ENCODE peak calls at places on chromosomes 12 and 14, in seven cellular contexts. One of them, this sample, is unnamed.
A peak's percentile ranks its signal among the peaks of the same experiment; 100 is the strongest.

GRCh38 chr12:125148316-125148715 is 83.1 kb downstream of the AACS start:
- DNase-seq in trophoblast cell: peak; percentile 55
- DNase-seq in mesenchymal stem cell: no peak
- DNase-seq in H9: no peak
- DNase-seq in H1: no peak
- DNase-seq in IMR-90: no peak
- DNase-seq in mesendoderm: no peak
- DNase-seq in this sample: no peak

GRCh38 chr12:29088611-29089219 is 60.4 kb upstream of the FAR2 start:
- DNase-seq in mesenchymal stem cell: peak; percentile 39
- DNase-seq in H1: no peak
- DNase-seq in IMR-90: peak; percentile 16
- DNase-seq in trophoblast cell: no peak
- DNase-seq in H9: no peak
- DNase-seq in mesendoderm: peak; percentile 53
- DNase-seq in this sample: no peak

GRCh38 chr12:59708059-59708458 is 112.2 kb downstream of the SLC16A7 start:
- DNase-seq in H1: no peak
- DNase-seq in trophoblast cell: no peak
- DNase-seq in IMR-90: peak; percentile 77
- DNase-seq in H9: no peak
- DNase-seq in mesenchymal stem cell: peak; percentile 40
- DNase-seq in mesendoderm: peak; percentile 52
- DNase-seq in this sample: no peak

GRCh38 chr14:52783211-52783610 is 8.2 kb downstream of the GNPNAT1 start:
- DNase-seq in H9: no peak
- DNase-seq in mesendoderm: no peak
- DNase-seq in H1: no peak
- DNase-seq in trophoblast cell: no peak
- DNase-seq in mesenchymal stem cell: no peak
- DNase-seq in IMR-90: no peak
- DNase-seq in this sample: no peak

GRCh38 chr14:35387713-35388579 is 16.6 kb downstream of the NFKBIA start:
- DNase-seq in mesenchymal stem cell: no peak
- DNase-seq in mesendoderm: no peak
- DNase-seq in H1: no peak
- DNase-seq in IMR-90: no peak
- DNase-seq in trophoblast cell: no peak
- DNase-seq in H9: no peak
- DNase-seq in this sample: no peak

GRCh38 chr14:103626150-103626850 is 2.7 kb upstream of the KLC1 start:
- DNase-seq in H1: no peak
- DNase-seq in IMR-90: no peak
- DNase-seq in H9: no peak
- DNase-seq in mesenchymal stem cell: no peak
- DNase-seq in mesendoderm: no peak
- DNase-seq in trophoblast cell: no peak
- DNase-seq in this sample: no peak

GRCh38 chr12:13116259-13116658 is 12.8 kb upstream of the GSG1 start:
- DNase-seq in trophoblast cell: no peak
- DNase-seq in IMR-90: no peak
- DNase-seq in H1: no peak
- DNase-seq in mesendoderm: no peak
- DNase-seq in H9: no peak
- DNase-seq in mesenchymal stem cell: no peak
- DNase-seq in this sample: no peak

GRCh38 chr12:45458854-45459807 is 243.2 kb downstream of the ANO6 start:
- DNase-seq in trophoblast cell: no peak
- DNase-seq in IMR-90: peak; percentile 13
- DNase-seq in mesendoderm: no peak
- DNase-seq in H1: no peak
- DNase-seq in mesenchymal stem cell: peak; percentile 18
- DNase-seq in H9: no peak
- DNase-seq in this sample: no peak

GRCh38 chr14:77124345-77125274 is 17.0 kb downstream of the ZDHHC22 start:
- DNase-seq in IMR-90: peak; percentile 16
- DNase-seq in mesenchymal stem cell: peak; percentile 25
- DNase-seq in trophoblast cell: peak; percentile 26
- DNase-seq in H9: peak; percentile 55
- DNase-seq in H1: no peak
- DNase-seq in mesendoderm: peak; percentile 71
- DNase-seq in this sample: peak; percentile 40

GRCh38 chr12:47078733-47079364 is 572 bp upstream of the PCED1B start:
- DNase-seq in IMR-90: peak; percentile 37
- DNase-seq in H1: no peak
- DNase-seq in mesenchymal stem cell: peak; percentile 49
- DNase-seq in H9: no peak
- DNase-seq in trophoblast cell: no peak
- DNase-seq in mesendoderm: no peak
- DNase-seq in this sample: no peak

GRCh38 chr12:114982760-114983159 is 298.8 kb upstream of the TBX3 start:
- DNase-seq in trophoblast cell: no peak
- DNase-seq in mesenchymal stem cell: no peak
- DNase-seq in mesendoderm: peak; percentile 35
- DNase-seq in IMR-90: no peak
- DNase-seq in H1: no peak
- DNase-seq in H9: no peak
- DNase-seq in this sample: no peak

GRCh38 chr12:103560604-103561101 is 26.4 kb upstream of the STAB2 start:
- DNase-seq in H9: no peak
- DNase-seq in H1: no peak
- DNase-seq in mesenchymal stem cell: peak; percentile 96
- DNase-seq in trophoblast cell: peak; percentile 92
- DNase-seq in IMR-90: peak; percentile 98
- DNase-seq in mesendoderm: peak; percentile 86
- DNase-seq in this sample: no peak

GRCh38 chr12:31620311-31620710 is 29.4 kb upstream of the DENND5B start:
- DNase-seq in IMR-90: peak; percentile 8
- DNase-seq in mesendoderm: no peak
- DNase-seq in trophoblast cell: no peak
- DNase-seq in mesenchymal stem cell: no peak
- DNase-seq in H1: no peak
- DNase-seq in H9: no peak
- DNase-seq in this sample: no peak

GRCh38 chr12:52836491-52837175 is 2.5 kb upstream of the KRT79 start:
- DNase-seq in H9: peak; percentile 20
- DNase-seq in mesenchymal stem cell: no peak
- DNase-seq in mesendoderm: no peak
- DNase-seq in H1: no peak
- DNase-seq in IMR-90: no peak
- DNase-seq in trophoblast cell: no peak
- DNase-seq in this sample: no peak

GRCh38 chr12:120263725-120264040 is 1.8 kb downstream of the PXN start:
- DNase-seq in mesendoderm: no peak
- DNase-seq in mesenchymal stem cell: no peak
- DNase-seq in IMR-90: no peak
- DNase-seq in H9: no peak
- DNase-seq in trophoblast cell: no peak
- DNase-seq in H1: no peak
- DNase-seq in this sample: no peak

GRCh38 chr12:120264511-120265202 is 873 bp downstream of the PXN start:
- DNase-seq in H9: no peak
- DNase-seq in mesendoderm: no peak
- DNase-seq in IMR-90: no peak
- DNase-seq in trophoblast cell: no peak
- DNase-seq in H1: no peak
- DNase-seq in mesenchymal stem cell: no peak
- DNase-seq in this sample: no peak

GRCh38 chr12:120264086-120264485 is 1.4 kb downstream of the PXN start:
- DNase-seq in H9: peak; percentile 33
- DNase-seq in mesendoderm: no peak
- DNase-seq in IMR-90: no peak
- DNase-seq in H1: no peak
- DNase-seq in trophoblast cell: no peak
- DNase-seq in mesenchymal stem cell: peak; percentile 33
- DNase-seq in this sample: no peak

GRCh38 chr12:120261951-120262851 is 3.3 kb downstream of the PXN start:
- DNase-seq in IMR-90: no peak
- DNase-seq in mesendoderm: no peak
- DNase-seq in mesenchymal stem cell: no peak
- DNase-seq in trophoblast cell: peak; percentile 89
- DNase-seq in H1: no peak
- DNase-seq in H9: no peak
- DNase-seq in this sample: no peak

DNA sequence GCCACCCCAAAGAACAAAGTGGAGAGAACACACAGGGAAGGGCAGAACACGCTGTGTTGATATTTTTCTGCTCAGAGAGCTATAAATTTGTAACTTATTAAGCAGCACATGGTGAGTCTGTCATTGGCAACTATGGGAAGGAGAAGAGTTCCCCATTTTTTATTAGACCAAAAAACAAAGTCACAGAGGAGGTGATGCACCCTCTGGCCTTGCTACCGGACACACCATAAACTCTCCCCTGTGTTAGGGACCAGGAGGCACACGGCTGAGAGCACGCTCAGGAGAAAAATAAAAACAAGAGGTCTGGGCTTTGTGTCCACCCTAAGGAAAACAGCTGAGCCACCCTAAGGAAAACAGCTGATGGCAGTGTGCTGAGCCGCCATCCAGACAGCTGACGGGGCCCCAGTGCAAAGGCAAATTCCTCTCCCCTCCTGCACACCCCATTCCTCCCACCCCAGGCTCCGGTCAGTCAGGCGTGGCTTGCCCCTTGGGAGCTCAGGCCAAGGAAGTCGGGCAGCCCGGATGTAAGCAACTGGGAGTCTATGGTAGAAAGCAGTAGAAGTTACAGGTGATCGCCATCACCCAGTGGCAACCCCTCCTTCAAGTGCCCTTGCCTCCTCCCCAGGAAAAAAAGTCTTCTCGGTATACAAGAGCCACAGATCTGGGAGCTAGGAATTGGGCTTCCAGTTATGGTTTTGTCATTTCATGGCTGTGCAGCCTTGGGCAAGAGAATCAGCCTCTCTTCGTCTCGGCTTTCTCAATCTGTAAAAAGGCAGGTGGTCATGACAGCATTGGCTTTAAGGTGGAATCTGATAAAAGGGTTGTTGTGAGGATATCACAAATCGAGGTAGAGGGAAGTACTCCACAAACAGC is 2.4 kb downstream of the PXN start:
- DNase-seq in trophoblast cell: no peak
- DNase-seq in mesenchymal stem cell: no peak
- DNase-seq in mesendoderm: no peak
- DNase-seq in IMR-90: no peak
- DNase-seq in H1: no peak
- DNase-seq in H9: peak; percentile 29
- DNase-seq in this sample: no peak
- H3K9ac ChIP-seq in trophoblast cell: peak overlapping the region; percentile 43
- H3K9ac ChIP-seq in mesenchymal stem cell: peak overlapping the region; percentile 91
- H3K9ac ChIP-seq in mesendoderm: peak overlapping the region; percentile 96
- H3K9ac ChIP-seq in IMR-90: peak overlapping the region; percentile 96
- H3K9ac ChIP-seq in H1: no peak overlapping the region
- H3K9ac ChIP-seq in H9: peak overlapping the region; percentile 16
- H3K9ac ChIP-seq in this sample: no peak overlapping the region

GRCh38 chr12:69756088-69756731 is 17.6 kb downstream of the RAB3IP start:
- DNase-seq in mesendoderm: no peak
- DNase-seq in mesenchymal stem cell: no peak
- DNase-seq in trophoblast cell: no peak
- DNase-seq in H9: no peak
- DNase-seq in H1: no peak
- DNase-seq in IMR-90: no peak
- DNase-seq in this sample: no peak

GRCh38 chr12:69755302-69755701 is 16.6 kb downstream of the RAB3IP start:
- DNase-seq in IMR-90: no peak
- DNase-seq in H9: no peak
- DNase-seq in H1: no peak
- DNase-seq in mesenchymal stem cell: no peak
- DNase-seq in mesendoderm: no peak
- DNase-seq in trophoblast cell: no peak
- DNase-seq in this sample: no peak

DNA sequence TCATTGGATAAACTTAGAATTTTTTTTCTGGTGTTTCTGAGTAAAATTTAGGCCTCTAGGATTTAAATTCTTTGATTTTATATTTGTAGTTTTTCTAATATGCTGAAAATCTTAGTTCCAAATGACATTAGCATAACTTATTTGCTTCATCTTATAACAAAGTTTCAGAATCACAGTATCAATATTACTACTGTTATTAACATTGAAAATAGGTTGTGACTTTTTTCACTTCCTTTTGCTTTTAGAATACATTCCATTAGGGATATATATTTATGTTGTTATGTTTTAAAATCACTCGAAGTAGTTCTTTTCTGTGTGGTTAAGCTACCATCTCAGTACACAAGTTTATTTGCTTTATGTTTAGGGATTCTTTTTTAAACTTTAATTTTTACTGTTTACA is 12.8 kb downstream of the RAB3IP start:
- DNase-seq in mesenchymal stem cell: no peak
- DNase-seq in trophoblast cell: no peak
- DNase-seq in IMR-90: no peak
- DNase-seq in H9: no peak
- DNase-seq in H1: no peak
- DNase-seq in mesendoderm: no peak
- DNase-seq in this sample: no peak
- H2BK120ac ChIP-seq in mesenchymal stem cell: no peak overlapping the region
- H2BK120ac ChIP-seq in trophoblast cell: no peak overlapping the region
- H2BK120ac ChIP-seq in IMR-90: no peak overlapping the region
- H2BK120ac ChIP-seq in H9: no peak overlapping the region
- H2BK120ac ChIP-seq in H1: no peak overlapping the region
- H2BK120ac ChIP-seq in mesendoderm: no peak overlapping the region
- H2BK120ac ChIP-seq in this sample: no peak overlapping the region

GRCh38 chr12:119145367-119145766 is 33.4 kb upstream of the HSPB8 start:
- DNase-seq in H1: no peak
- DNase-seq in IMR-90: no peak
- DNase-seq in H9: peak; percentile 52
- DNase-seq in mesenchymal stem cell: no peak
- DNase-seq in mesendoderm: peak; percentile 39
- DNase-seq in trophoblast cell: no peak
- DNase-seq in this sample: no peak
- H3K9ac ChIP-seq in H1: no peak overlapping the region
- H3K9ac ChIP-seq in IMR-90: no peak overlapping the region
- H3K9ac ChIP-seq in H9: no peak overlapping the region
- H3K9ac ChIP-seq in mesenchymal stem cell: no peak overlapping the region
- H3K9ac ChIP-seq in mesendoderm: peak overlapping the region; percentile 35
- H3K9ac ChIP-seq in trophoblast cell: no peak overlapping the region
- H3K9ac ChIP-seq in this sample: peak overlapping the region; percentile 26

GRCh38 chr12:2520722-2521246 is 274.0 kb upstream of the FKBP4 start:
- DNase-seq in trophoblast cell: no peak
- DNase-seq in mesenchymal stem cell: no peak
- DNase-seq in H1: no peak
- DNase-seq in mesendoderm: no peak
- DNase-seq in IMR-90: no peak
- DNase-seq in H9: no peak
- DNase-seq in this sample: no peak

GRCh38 chr12:2528001-2528400 is 266.8 kb upstream of the FKBP4 start:
- DNase-seq in IMR-90: no peak
- DNase-seq in mesenchymal stem cell: no peak
- DNase-seq in H9: no peak
- DNase-seq in H1: no peak
- DNase-seq in mesendoderm: no peak
- DNase-seq in trophoblast cell: no peak
- DNase-seq in this sample: no peak

GRCh38 chr12:2526371-2526770 is 268.4 kb upstream of the FKBP4 start:
- DNase-seq in mesendoderm: no peak
- DNase-seq in IMR-90: no peak
- DNase-seq in H1: no peak
- DNase-seq in H9: no peak
- DNase-seq in trophoblast cell: no peak
- DNase-seq in mesenchymal stem cell: no peak
- DNase-seq in this sample: no peak

GRCh38 chr12:2523317-2523716 is 271.5 kb upstream of the FKBP4 start:
- DNase-seq in H9: no peak
- DNase-seq in H1: no peak
- DNase-seq in mesenchymal stem cell: no peak
- DNase-seq in mesendoderm: no peak
- DNase-seq in IMR-90: no peak
- DNase-seq in trophoblast cell: no peak
- DNase-seq in this sample: no peak

GRCh38 chr12:2523881-2524561 is 270.7 kb upstream of the FKBP4 start:
- DNase-seq in H9: no peak
- DNase-seq in mesendoderm: no peak
- DNase-seq in IMR-90: no peak
- DNase-seq in trophoblast cell: no peak
- DNase-seq in mesenchymal stem cell: no peak
- DNase-seq in H1: no peak
- DNase-seq in this sample: no peak
- H2BK120ac ChIP-seq in H9: no peak overlapping the region
- H2BK120ac ChIP-seq in mesendoderm: no peak overlapping the region
- H2BK120ac ChIP-seq in IMR-90: no peak overlapping the region
- H2BK120ac ChIP-seq in trophoblast cell: no peak overlapping the region
- H2BK120ac ChIP-seq in mesenchymal stem cell: no peak overlapping the region
- H2BK120ac ChIP-seq in H1: no peak overlapping the region
- H2BK120ac ChIP-seq in this sample: no peak overlapping the region

This sample was measured in neuronal stem cell.